ENCODE peak calls at places on chromosomes 5 and 9, in five cellular contexts. G is ovary, C is endothelial cell, M is GM20000, T is fibroblast of mammary gland. F is an unnamed sample.

GRCh38 chr5:2134543-2135299 is 252.0 kb upstream of the IRX4 start:
- DNase-seq in M (no peak), T (peak), G (no peak), C (no peak), F (no peak)

GRCh38 chr5:53645078-53645477 is 84.6 kb downstream of the NDUFS4 start:
- DNase-seq in G (no peak), M (no peak), T (no peak), C (no peak), F (no peak)

GRCh38 chr5:79576606-79577289 is 35.5 kb upstream of the TENT2 start:
- DNase-seq in M (no peak), T (no peak), G (no peak), C (no peak), F (no peak)

GRCh38 chr5:1174122-1174936 is 27.1 kb upstream of the SLC6A19 start:
- DNase-seq in C (peak), G (no peak), T (peak), M (peak), F (peak)

GRCh38 chr9:131727795-131728545 is 11.9 kb downstream of the RAPGEF1 start:
- DNase-seq in M (no peak), T (no peak), C (no peak), G (no peak), F (no peak)

GRCh38 chr5:143916441-143916840 is 104.5 kb downstream of the HMHB1 start:
- DNase-seq in T (peak), M (no peak), G (no peak), C (no peak), F (no peak)

GRCh38 chr9:32716439-32716838 is 66.9 kb upstream of the TMEM215 start:
- DNase-seq in T (no peak), C (no peak), M (no peak), G (no peak), F (no peak)

GRCh38 chr5:139671096-139671841 is 23.1 kb downstream of the CXXC5 start:
- DNase-seq in C (peak), M (peak), T (no peak), G (no peak), F (peak)

GRCh38 chr5:125357660-125358059 is 611.2 kb upstream of the ZNF608 start:
- DNase-seq in G (no peak), T (no peak), C (no peak), M (no peak), F (no peak)

GRCh38 chr9:126763130-126763764 is 41.6 kb upstream of the ZBTB43 start:
- DNase-seq in G (no peak), T (no peak), M (no peak), C (no peak), F (no peak)

GRCh38 chr9:2163231-2163885 is 148.2 kb downstream of the SMARCA2 start:
- DNase-seq in M (no peak), G (no peak), C (no peak), T (peak), F (no peak)

DNA sequence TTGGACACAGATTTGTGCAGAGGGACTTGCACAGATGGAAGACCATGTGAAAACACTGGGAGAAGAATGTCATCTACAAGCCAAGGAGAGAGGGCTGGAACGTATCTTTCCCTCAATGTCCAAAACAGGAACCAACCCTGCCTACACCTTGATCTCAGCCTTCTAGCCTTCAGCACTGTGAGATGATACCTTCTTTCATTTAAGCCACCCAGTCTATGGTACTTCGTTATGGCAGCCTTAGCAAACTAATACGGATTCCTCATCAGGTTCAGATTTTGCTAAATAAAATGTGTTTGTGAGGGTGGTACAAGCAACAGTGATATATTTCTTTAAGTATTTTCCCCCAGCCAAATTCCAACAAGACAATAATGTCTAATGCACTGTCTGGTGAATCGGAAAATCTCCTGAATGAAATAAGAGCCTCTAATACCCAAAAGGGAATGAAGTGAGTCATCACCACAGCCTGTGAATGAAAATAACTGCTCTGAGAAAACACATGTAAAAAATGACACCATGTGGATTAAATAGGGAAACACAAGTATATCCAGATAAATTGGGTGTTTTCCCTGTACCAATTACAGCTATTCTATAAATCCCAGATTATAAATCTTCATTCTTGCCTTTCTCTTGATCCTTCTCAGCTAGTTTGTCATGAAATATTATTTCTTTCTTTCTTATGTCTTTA is 182.8 kb upstream of the TARS1 start:
- DNase-seq in T (peak), G (no peak), M (no peak), C (no peak), F (no peak)
- TF ChIP-seq CTCF in T (peak), G (no peak), M (no peak), C (no peak), F (no peak)

DNA sequence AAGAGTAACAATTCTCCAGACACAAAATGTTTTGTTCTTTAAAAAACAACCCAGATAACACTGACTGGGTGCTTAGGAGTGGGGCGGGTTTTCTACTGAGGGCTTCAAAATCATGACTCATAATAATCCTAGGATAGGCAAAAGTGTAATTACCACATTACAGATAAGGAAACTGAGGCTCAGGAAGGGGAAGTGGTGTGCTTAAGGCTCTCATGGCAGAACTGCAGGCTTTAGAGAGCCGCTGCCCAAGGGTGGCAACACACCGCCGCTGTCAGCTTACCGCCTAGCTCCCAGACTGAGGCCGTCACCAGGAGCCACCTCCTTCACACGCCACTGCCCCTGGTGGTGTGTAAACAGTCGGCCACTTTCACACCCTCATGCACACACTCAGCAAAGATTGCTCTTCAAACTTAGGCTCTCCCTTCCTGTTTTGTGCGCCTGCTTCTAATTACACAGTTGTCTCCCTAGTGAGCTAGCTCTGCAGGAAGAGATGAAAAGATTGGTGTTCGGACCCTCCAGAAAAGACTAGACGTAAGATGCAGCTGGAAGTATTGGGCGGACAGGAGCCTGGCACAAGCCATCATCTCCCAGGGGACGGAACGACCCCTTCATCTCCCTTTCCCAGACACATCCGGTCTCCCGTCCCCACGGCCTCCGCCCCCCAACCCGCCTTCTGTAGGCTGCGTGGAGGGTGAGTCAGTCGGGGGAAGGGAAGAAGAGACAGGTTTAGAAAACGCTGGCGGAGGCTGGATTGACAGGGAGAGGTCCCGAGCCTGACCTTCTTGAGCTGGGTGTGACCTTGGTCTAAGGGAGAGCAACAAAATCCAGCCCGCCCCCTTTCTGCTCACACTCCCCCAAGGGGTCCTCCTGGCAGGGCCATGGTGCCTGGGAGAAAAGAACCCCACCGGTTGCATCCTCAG is 162.7 kb downstream of the SYK start:
- DNase-seq in M (no peak), T (no peak), C (no peak), G (peak), F (no peak)
- TF ChIP-seq CTCF in M (no peak), T (no peak), C (no peak), G (no peak), F (no peak)

GRCh38 chr9:121316852-121317373 is 49.0 kb downstream of the GSN start:
- DNase-seq in M (no peak), C (no peak), G (no peak), T (no peak), F (no peak)

GRCh38 chr9:121316378-121316777 is 48.4 kb downstream of the GSN start:
- DNase-seq in M (no peak), G (no peak), C (no peak), T (no peak), F (no peak)

GRCh38 chr9:121318631-121319393 is 50.9 kb downstream of the GSN start:
- DNase-seq in T (no peak), M (no peak), G (no peak), C (no peak), F (no peak)

GRCh38 chr9:121319394-121319780 is 50.7 kb downstream of the STOM start:
- DNase-seq in G (no peak), M (no peak), C (no peak), T (no peak), F (no peak)

GRCh38 chr9:121317737-121318630 is 50.0 kb downstream of the GSN start:
- DNase-seq in G (peak), T (no peak), M (no peak), C (no peak), F (no peak)
- TF ChIP-seq CTCF in G (no peak), T (no peak), M (no peak), C (no peak), F (no peak)

DNA sequence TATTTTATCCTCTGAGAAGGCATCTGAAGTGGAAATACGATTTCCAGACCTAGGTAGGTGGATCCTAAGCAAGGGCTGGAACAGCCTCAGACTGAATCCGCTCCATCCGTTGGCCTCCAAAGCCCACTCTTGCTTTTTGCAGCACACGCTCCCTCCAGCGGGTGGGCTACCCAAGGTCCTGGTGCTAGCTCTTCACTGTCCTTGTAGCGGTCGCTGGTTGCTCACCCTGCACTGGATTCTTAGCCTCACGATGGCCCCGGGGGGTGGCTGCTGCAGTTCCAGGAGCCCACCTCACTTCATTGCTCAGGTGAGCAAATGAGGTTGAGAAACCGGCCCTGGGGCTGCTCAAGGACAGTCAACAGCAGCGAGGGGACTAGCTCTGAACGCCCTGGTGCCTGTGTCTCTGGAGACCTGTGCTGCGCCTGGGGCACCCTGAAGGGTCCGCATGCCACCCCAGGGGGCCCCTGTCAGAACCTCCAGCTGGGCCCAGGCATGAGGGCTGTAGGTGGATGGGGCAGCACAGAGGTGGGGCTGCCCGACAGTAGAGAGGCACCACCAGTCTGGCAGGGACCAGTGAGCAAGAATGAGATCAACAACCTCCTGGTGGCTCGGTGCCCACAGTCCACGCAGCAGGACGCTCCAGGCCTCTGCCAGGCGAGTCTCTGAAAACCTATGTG is 4.3 kb downstream of the MGAT4B start:
- DNase-seq in M (peak), G (peak), C (no peak), T (no peak), F (no peak)
- TF ChIP-seq CTCF in M (no peak), G (no peak), C (no peak), T (no peak), F (peak)

DNA sequence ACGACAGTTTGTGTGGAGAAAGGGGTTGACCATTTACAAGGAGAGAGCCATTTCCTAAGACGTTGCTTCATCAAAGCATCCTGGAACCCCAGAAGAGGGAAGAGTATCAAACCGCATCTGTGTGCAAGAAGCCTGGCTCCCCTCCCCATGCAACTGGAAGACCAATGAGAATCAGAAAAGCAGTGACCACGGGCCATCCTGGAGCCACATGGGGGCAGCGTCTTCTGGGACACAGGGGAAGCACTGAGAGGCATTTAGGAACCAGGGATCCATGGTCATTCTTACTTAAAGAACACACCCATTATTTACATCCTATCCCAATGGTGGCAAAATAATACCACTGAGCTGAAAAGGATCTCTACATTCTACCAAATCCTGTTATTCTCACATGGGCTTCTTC is 29.3 kb downstream of the SEMA5A start:
- DNase-seq in C (peak), M (no peak), G (no peak), T (no peak), F (no peak)
- TF ChIP-seq CTCF in C (no peak), M (no peak), G (no peak), T (no peak), F (no peak)

DNA sequence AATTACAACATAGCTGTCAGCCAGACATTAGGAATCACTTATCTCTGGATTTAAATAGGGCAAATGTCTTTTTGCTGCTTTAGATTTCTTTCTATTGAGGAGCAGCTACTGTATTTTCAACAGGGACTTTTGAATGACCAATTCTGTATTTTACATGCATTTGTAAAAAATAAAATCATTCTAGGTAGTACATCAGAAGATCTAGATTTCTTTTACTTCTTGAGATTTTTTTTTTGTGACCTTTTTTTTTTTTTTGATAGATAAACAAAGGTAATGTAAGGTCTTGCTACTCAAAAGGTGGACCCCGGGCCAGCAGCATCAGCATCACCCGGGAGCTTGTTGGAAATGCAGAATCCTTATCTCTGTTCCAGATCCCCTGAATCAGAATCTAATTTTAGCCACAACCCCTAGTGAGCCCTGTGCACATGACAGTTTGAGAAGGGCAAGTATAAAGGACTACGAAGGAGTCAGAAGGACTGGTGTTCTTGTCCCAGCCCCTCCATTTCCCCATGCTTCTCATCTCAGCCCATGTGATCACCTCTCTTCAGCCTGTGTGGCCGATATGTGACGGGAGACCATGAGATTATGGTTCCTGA is 37.7 kb upstream of the CKMT2 start:
- DNase-seq in G (no peak), C (no peak), M (no peak), T (peak), F (no peak)
- TF ChIP-seq CTCF in G (no peak), C (peak), M (no peak), T (no peak), F (peak)

F was measured in natural killer cell.